ENCODE peak calls at places on chromosomes 7 and 10, in four cellular contexts. One of them, this sample, is unnamed.

GRCh38 chr7:74058486-74058885 is 25.1 kb upstream of the LIMK1 start:
- DNase-seq in stimulated activated CD4-positive, alpha-beta T cell treated with anti-CD3 and anti-CD28 coated beads, TNF-alpha, amount 100 ng/mL, for 1 hour: no peak
- DNase-seq in NCI-H446 treated with DMSO at 0.1 percent for 48 hours: no peak
- DNase-seq in hypothalamus: no peak
- DNase-seq in this sample: no peak

GRCh38 chr10:11539191-11539868 is 72.1 kb downstream of the USP6NL start:
- DNase-seq in stimulated activated CD4-positive, alpha-beta T cell treated with anti-CD3 and anti-CD28 coated beads, TNF-alpha, amount 100 ng/mL, for 1 hour: no peak
- DNase-seq in NCI-H446 treated with DMSO at 0.1 percent for 48 hours: no peak
- DNase-seq in hypothalamus: no peak
- DNase-seq in this sample: no peak

GRCh38 chr10:3141361-3142005 is 31.1 kb downstream of the PITRM1 start:
- DNase-seq in stimulated activated CD4-positive, alpha-beta T cell treated with anti-CD3 and anti-CD28 coated beads, TNF-alpha, amount 100 ng/mL, for 1 hour: no peak
- DNase-seq in NCI-H446 treated with DMSO at 0.1 percent for 48 hours: no peak
- DNase-seq in hypothalamus: no peak
- DNase-seq in this sample: no peak

GRCh38 chr7:26958834-26959233 is 94.4 kb upstream of the SKAP2 start:
- DNase-seq in stimulated activated CD4-positive, alpha-beta T cell treated with anti-CD3 and anti-CD28 coated beads, TNF-alpha, amount 100 ng/mL, for 1 hour: no peak
- DNase-seq in NCI-H446 treated with DMSO at 0.1 percent for 48 hours: no peak
- DNase-seq in hypothalamus: no peak
- DNase-seq in this sample: no peak

GRCh38 chr10:79098596-79099015 is 29.8 kb downstream of the ZMIZ1 start:
- DNase-seq in stimulated activated CD4-positive, alpha-beta T cell treated with anti-CD3 and anti-CD28 coated beads, TNF-alpha, amount 100 ng/mL, for 1 hour: no peak
- DNase-seq in NCI-H446 treated with DMSO at 0.1 percent for 48 hours: no peak
- DNase-seq in hypothalamus: no peak
- DNase-seq in this sample: no peak

GRCh38 chr7:108455833-108456677 is at the start of gene NRCAM:
- DNase-seq in stimulated activated CD4-positive, alpha-beta T cell treated with anti-CD3 and anti-CD28 coated beads, TNF-alpha, amount 100 ng/mL, for 1 hour: no peak
- DNase-seq in NCI-H446 treated with DMSO at 0.1 percent for 48 hours: peak
- DNase-seq in hypothalamus: peak
- DNase-seq in this sample: peak

GRCh38 chr10:73591935-73592699 is 975 bp upstream of the USP54 start:
- DNase-seq in stimulated activated CD4-positive, alpha-beta T cell treated with anti-CD3 and anti-CD28 coated beads, TNF-alpha, amount 100 ng/mL, for 1 hour: no peak
- DNase-seq in NCI-H446 treated with DMSO at 0.1 percent for 48 hours: no peak
- DNase-seq in hypothalamus: peak
- DNase-seq in this sample: peak

GRCh38 chr10:124792998-124793352 is 1.3 kb upstream of the EEF1AKMT2 start:
- DNase-seq in stimulated activated CD4-positive, alpha-beta T cell treated with anti-CD3 and anti-CD28 coated beads, TNF-alpha, amount 100 ng/mL, for 1 hour: no peak
- DNase-seq in NCI-H446 treated with DMSO at 0.1 percent for 48 hours: no peak
- DNase-seq in hypothalamus: no peak
- DNase-seq in this sample: no peak

GRCh38 chr10:28777911-28778310 is 100.6 kb downstream of the BAMBI start:
- DNase-seq in stimulated activated CD4-positive, alpha-beta T cell treated with anti-CD3 and anti-CD28 coated beads, TNF-alpha, amount 100 ng/mL, for 1 hour: no peak
- DNase-seq in NCI-H446 treated with DMSO at 0.1 percent for 48 hours: no peak
- DNase-seq in hypothalamus: no peak
- DNase-seq in this sample: no peak

GRCh38 chr7:29177963-29178612 is 16.5 kb upstream of the CHN2 start:
- DNase-seq in stimulated activated CD4-positive, alpha-beta T cell treated with anti-CD3 and anti-CD28 coated beads, TNF-alpha, amount 100 ng/mL, for 1 hour: no peak
- DNase-seq in NCI-H446 treated with DMSO at 0.1 percent for 48 hours: no peak
- DNase-seq in hypothalamus: peak
- DNase-seq in this sample: peak

GRCh38 chr10:132275426-132276178 is 32.1 kb downstream of the STK32C start:
- DNase-seq in stimulated activated CD4-positive, alpha-beta T cell treated with anti-CD3 and anti-CD28 coated beads, TNF-alpha, amount 100 ng/mL, for 1 hour: no peak
- DNase-seq in NCI-H446 treated with DMSO at 0.1 percent for 48 hours: no peak
- DNase-seq in hypothalamus: no peak
- DNase-seq in this sample: no peak

GRCh38 chr10:1661861-1662260 is 75.5 kb downstream of the ADARB2 start:
- DNase-seq in stimulated activated CD4-positive, alpha-beta T cell treated with anti-CD3 and anti-CD28 coated beads, TNF-alpha, amount 100 ng/mL, for 1 hour: no peak
- DNase-seq in NCI-H446 treated with DMSO at 0.1 percent for 48 hours: no peak
- DNase-seq in hypothalamus: no peak
- DNase-seq in this sample: no peak

GRCh38 chr10:124619195-124619594 is 125.0 kb downstream of the FAM53B start:
- DNase-seq in stimulated activated CD4-positive, alpha-beta T cell treated with anti-CD3 and anti-CD28 coated beads, TNF-alpha, amount 100 ng/mL, for 1 hour: no peak
- DNase-seq in NCI-H446 treated with DMSO at 0.1 percent for 48 hours: no peak
- DNase-seq in hypothalamus: no peak
- DNase-seq in this sample: no peak

GRCh38 chr7:5482020-5482498 is 58.4 kb upstream of the TNRC18 start:
- DNase-seq in stimulated activated CD4-positive, alpha-beta T cell treated with anti-CD3 and anti-CD28 coated beads, TNF-alpha, amount 100 ng/mL, for 1 hour: no peak
- DNase-seq in NCI-H446 treated with DMSO at 0.1 percent for 48 hours: no peak
- DNase-seq in hypothalamus: no peak
- DNase-seq in this sample: no peak

GRCh38 chr7:47218378-47219176 is 363.3 kb downstream of the TNS3 start:
- DNase-seq in stimulated activated CD4-positive, alpha-beta T cell treated with anti-CD3 and anti-CD28 coated beads, TNF-alpha, amount 100 ng/mL, for 1 hour: no peak
- DNase-seq in NCI-H446 treated with DMSO at 0.1 percent for 48 hours: no peak
- DNase-seq in hypothalamus: no peak
- DNase-seq in this sample: no peak

GRCh38 chr7:100568936-100569844 is 4.5 kb downstream of the SAP25 start:
- DNase-seq in stimulated activated CD4-positive, alpha-beta T cell treated with anti-CD3 and anti-CD28 coated beads, TNF-alpha, amount 100 ng/mL, for 1 hour: no peak
- DNase-seq in NCI-H446 treated with DMSO at 0.1 percent for 48 hours: no peak
- DNase-seq in hypothalamus: peak
- DNase-seq in this sample: peak

GRCh38 chr10:97949462-97949861 is 81.0 kb downstream of the CRTAC1 start:
- DNase-seq in stimulated activated CD4-positive, alpha-beta T cell treated with anti-CD3 and anti-CD28 coated beads, TNF-alpha, amount 100 ng/mL, for 1 hour: no peak
- DNase-seq in NCI-H446 treated with DMSO at 0.1 percent for 48 hours: no peak
- DNase-seq in hypothalamus: no peak
- DNase-seq in this sample: no peak

This sample was measured in uterus.